ENCODE peak calls at places on chromosomes 11 and 22, in five cellular contexts. One of them, this sample, is unnamed.

GRCh38 chr11:75301602-75302345 is 49.7 kb downstream of the ARRB1 start:
- DNase-seq in aorta: peak; percentile 54
- DNase-seq in A172: no peak
- DNase-seq in fibroblast of pulmonary artery: no peak
- DNase-seq in astrocyte of the spinal cord: no peak
- DNase-seq in this sample: no peak

GRCh38 chr11:27124514-27125264 is 84.1 kb downstream of the BBOX1 start:
- DNase-seq in aorta: no peak
- DNase-seq in A172: no peak
- DNase-seq in fibroblast of pulmonary artery: peak; percentile 64
- DNase-seq in astrocyte of the spinal cord: peak; percentile 55
- DNase-seq in this sample: no peak

GRCh38 chr11:77150836-77151235 is 22.8 kb downstream of the MYO7A start:
- DNase-seq in aorta: no peak
- DNase-seq in A172: no peak
- DNase-seq in fibroblast of pulmonary artery: no peak
- DNase-seq in astrocyte of the spinal cord: no peak
- DNase-seq in this sample: no peak

GRCh38 chr11:66106786-66107599 is 36.9 kb downstream of the PACS1 start:
- DNase-seq in aorta: no peak
- DNase-seq in A172: no peak
- DNase-seq in fibroblast of pulmonary artery: peak; percentile 36
- DNase-seq in astrocyte of the spinal cord: no peak
- DNase-seq in this sample: no peak

GRCh38 chr22:40400173-40400572 is 29.8 kb downstream of the SGSM3 start:
- DNase-seq in aorta: peak; percentile 78
- DNase-seq in A172: no peak
- DNase-seq in fibroblast of pulmonary artery: no peak
- DNase-seq in astrocyte of the spinal cord: no peak
- DNase-seq in this sample: peak; percentile 16

GRCh38 chr22:19085233-19086043 is 36.8 kb downstream of the DGCR2 start:
- DNase-seq in aorta: no peak
- DNase-seq in A172: peak; percentile 38
- DNase-seq in fibroblast of pulmonary artery: peak; percentile 48
- DNase-seq in astrocyte of the spinal cord: peak; percentile 23
- DNase-seq in this sample: no peak

GRCh38 chr11:86515297-86516094 is 140.8 kb downstream of the CCDC81 start:
- DNase-seq in aorta: no peak
- DNase-seq in A172: peak; percentile 93
- DNase-seq in fibroblast of pulmonary artery: peak; percentile 76
- DNase-seq in astrocyte of the spinal cord: peak; percentile 90
- DNase-seq in this sample: no peak

GRCh38 chr11:62338218-62338617 is 970 bp downstream of the ASRGL1 start:
- DNase-seq in aorta: no peak
- DNase-seq in A172: no peak
- DNase-seq in fibroblast of pulmonary artery: no peak
- DNase-seq in astrocyte of the spinal cord: no peak
- DNase-seq in this sample: no peak

GRCh38 chr11:13333456-13333957 is 55.9 kb downstream of the BMAL1 start:
- DNase-seq in aorta: no peak
- DNase-seq in A172: peak; percentile 76
- DNase-seq in fibroblast of pulmonary artery: no peak
- DNase-seq in astrocyte of the spinal cord: peak; percentile 57
- DNase-seq in this sample: no peak

GRCh38 chr11:59773082-59773438 is 17.9 kb downstream of the STX3 start:
- DNase-seq in aorta: no peak
- DNase-seq in A172: no peak
- DNase-seq in fibroblast of pulmonary artery: no peak
- DNase-seq in astrocyte of the spinal cord: no peak
- DNase-seq in this sample: no peak

GRCh38 chr11:86954288-86955110 is 696 bp downstream of the FZD4 start:
- DNase-seq in aorta: peak; percentile 78
- DNase-seq in A172: no peak
- DNase-seq in fibroblast of pulmonary artery: no peak
- DNase-seq in astrocyte of the spinal cord: no peak
- DNase-seq in this sample: no peak

GRCh38 chr11:412641-413119 is 2.1 kb downstream of the SIGIRR start:
- DNase-seq in aorta: no peak
- DNase-seq in A172: no peak
- DNase-seq in fibroblast of pulmonary artery: no peak
- DNase-seq in astrocyte of the spinal cord: no peak
- DNase-seq in this sample: no peak

GRCh38 chr22:23790819-23791736 is 4.3 kb downstream of the SMARCB1 start:
- DNase-seq in aorta: no peak
- DNase-seq in A172: peak; percentile 10
- DNase-seq in fibroblast of pulmonary artery: peak; percentile 39
- DNase-seq in astrocyte of the spinal cord: no peak
- DNase-seq in this sample: no peak

GRCh38 chr11:75524576-75525432 is 937 bp downstream of the GDPD5 start:
- DNase-seq in aorta: no peak
- DNase-seq in A172: peak; percentile 69
- DNase-seq in fibroblast of pulmonary artery: no peak
- DNase-seq in astrocyte of the spinal cord: no peak
- DNase-seq in this sample: peak; percentile 20

GRCh38 chr11:115256326-115257197 is 247.7 kb downstream of the CADM1 start:
- DNase-seq in aorta: no peak
- DNase-seq in A172: no peak
- DNase-seq in fibroblast of pulmonary artery: no peak
- DNase-seq in astrocyte of the spinal cord: no peak
- DNase-seq in this sample: no peak

GRCh38 chr22:44245438-44245837 is 64.7 kb downstream of the PARVG start:
- DNase-seq in aorta: no peak
- DNase-seq in A172: no peak
- DNase-seq in fibroblast of pulmonary artery: no peak
- DNase-seq in astrocyte of the spinal cord: no peak
- DNase-seq in this sample: no peak

GRCh38 chr11:3050386-3051325 is 6.6 kb downstream of the CARS1 start:
- DNase-seq in aorta: no peak
- DNase-seq in A172: no peak
- DNase-seq in fibroblast of pulmonary artery: no peak
- DNase-seq in astrocyte of the spinal cord: no peak
- DNase-seq in this sample: no peak

GRCh38 chr11:42066113-42066512 is 606.7 kb upstream of the LRRC4C start:
- DNase-seq in aorta: peak; percentile 56
- DNase-seq in A172: peak; percentile 5
- DNase-seq in fibroblast of pulmonary artery: peak; percentile 28
- DNase-seq in astrocyte of the spinal cord: no peak
- DNase-seq in this sample: no peak

GRCh38 chr11:61485080-61485479 is 23.5 kb upstream of the LRRC10B start:
- DNase-seq in aorta: no peak
- DNase-seq in A172: no peak
- DNase-seq in fibroblast of pulmonary artery: no peak
- DNase-seq in astrocyte of the spinal cord: no peak
- DNase-seq in this sample: no peak

GRCh38 chr11:9765320-9766101 is 101.6 kb downstream of the SWAP70 start:
- DNase-seq in aorta: no peak
- DNase-seq in A172: peak; percentile 80
- DNase-seq in fibroblast of pulmonary artery: peak; percentile 93
- DNase-seq in astrocyte of the spinal cord: peak; percentile 95
- DNase-seq in this sample: no peak

GRCh38 chr22:36816338-36816634 is 549 bp downstream of the PVALB start:
- DNase-seq in aorta: no peak
- DNase-seq in A172: no peak
- DNase-seq in fibroblast of pulmonary artery: no peak
- DNase-seq in astrocyte of the spinal cord: no peak
- DNase-seq in this sample: no peak

GRCh38 chr22:30574095-30574981 is at the start of gene GAL3ST1:
- DNase-seq in aorta: no peak
- DNase-seq in A172: no peak
- DNase-seq in fibroblast of pulmonary artery: no peak
- DNase-seq in astrocyte of the spinal cord: no peak
- DNase-seq in this sample: no peak

GRCh38 chr11:86041975-86042378 is 26.9 kb downstream of the PICALM start:
- DNase-seq in aorta: no peak
- DNase-seq in A172: peak; percentile 85
- DNase-seq in fibroblast of pulmonary artery: peak; percentile 96
- DNase-seq in astrocyte of the spinal cord: peak; percentile 92
- DNase-seq in this sample: peak; percentile 6

GRCh38 chr11:117961896-117962295 is 24.3 kb upstream of the IL10RA start:
- DNase-seq in aorta: no peak
- DNase-seq in A172: no peak
- DNase-seq in fibroblast of pulmonary artery: no peak
- DNase-seq in astrocyte of the spinal cord: no peak
- DNase-seq in this sample: no peak

GRCh38 chr22:32034275-32034674 is 8.8 kb upstream of the SLC5A1 start:
- DNase-seq in aorta: no peak
- DNase-seq in A172: no peak
- DNase-seq in fibroblast of pulmonary artery: no peak
- DNase-seq in astrocyte of the spinal cord: no peak
- DNase-seq in this sample: no peak

GRCh38 chr11:134126197-134126822 is 57.4 kb downstream of the JAM3 start:
- DNase-seq in aorta: no peak
- DNase-seq in A172: peak; percentile 83
- DNase-seq in fibroblast of pulmonary artery: peak; percentile 74
- DNase-seq in astrocyte of the spinal cord: peak; percentile 76
- DNase-seq in this sample: no peak

GRCh38 chr22:46422896-46423295 is 87.4 kb downstream of the TRMU start:
- DNase-seq in aorta: no peak
- DNase-seq in A172: no peak
- DNase-seq in fibroblast of pulmonary artery: no peak
- DNase-seq in astrocyte of the spinal cord: no peak
- DNase-seq in this sample: no peak

GRCh38 chr22:35380537-35381423 is at the start of gene HMOX1:
- DNase-seq in aorta: peak; percentile 98
- DNase-seq in A172: peak; percentile 53
- DNase-seq in fibroblast of pulmonary artery: peak; percentile 94
- DNase-seq in astrocyte of the spinal cord: peak; percentile 84
- DNase-seq in this sample: no peak

GRCh38 chr22:25368271-25368670 is 148.8 kb downstream of the CRYBB2 start:
- DNase-seq in aorta: no peak
- DNase-seq in A172: peak; percentile 60
- DNase-seq in fibroblast of pulmonary artery: peak; percentile 71
- DNase-seq in astrocyte of the spinal cord: peak; percentile 65
- DNase-seq in this sample: no peak

GRCh38 chr11:19595840-19596751 is 116.5 kb upstream of the NAV2 start:
- DNase-seq in aorta: peak; percentile 93
- DNase-seq in A172: peak; percentile 95
- DNase-seq in fibroblast of pulmonary artery: peak; percentile 86
- DNase-seq in astrocyte of the spinal cord: peak; percentile 92
- DNase-seq in this sample: no peak

GRCh38 chr22:26546282-26546681 is 34.0 kb upstream of the TFIP11 start:
- DNase-seq in aorta: no peak
- DNase-seq in A172: no peak
- DNase-seq in fibroblast of pulmonary artery: no peak
- DNase-seq in astrocyte of the spinal cord: no peak
- DNase-seq in this sample: no peak

This sample was measured in effector CD8-positive, alpha-beta T cell.